ENCODE peak calls at places on chromosomes 13 and 19, in seven cellular contexts. I is GM23338, J is PC-3, Z is mesendoderm, U is SK-N-SH, S is neural progenitor cell, V is mammary epithelial cell. W is an unnamed sample. For H3K79me2, the result is how much of the 10 kb centered on the place peaks cover.

GRCh38 chr19:56223481-56223880 is 21.4 kb downstream of the ZSCAN5C start:
- DNase-seq in V (no peak), I (no peak), J (no peak), Z (no peak), S (no peak), U (no peak), W (no peak)

GRCh38 chr13:69683921-69684663 is 423.5 kb upstream of the ATXN8OS start:
- DNase-seq in Z (no peak), I (no peak), S (peak), J (no peak), U (no peak), V (no peak), W (no peak)

GRCh38 chr13:93029536-93029935 is 197.1 kb upstream of the GPC6 start:
- DNase-seq in V (peak), I (no peak), Z (no peak), U (no peak), J (no peak), S (no peak), W (no peak)

GRCh38 chr19:15836595-15837398 is 21.3 kb upstream of the OR10H1 start:
- DNase-seq in I (no peak), J (peak), Z (peak), U (peak), S (no peak), V (peak), W (peak)

GRCh38 chr13:28384789-28385188 is 110.1 kb downstream of the FLT1 start:
- DNase-seq in S (no peak), V (no peak), J (no peak), I (no peak), U (no peak), Z (no peak), W (no peak)

GRCh38 chr13:114025432-114026127 is 51.7 kb upstream of the C13orf46 start:
- DNase-seq in U (peak), I (no peak), V (no peak), J (no peak), Z (no peak), S (peak), W (peak)

GRCh38 chr19:5961969-5962945 is 15.7 kb downstream of the RANBP3 start:
- DNase-seq in S (no peak), I (no peak), V (no peak), J (peak), Z (no peak), U (no peak), W (peak)

GRCh38 chr13:72120632-72121031 is 253.6 kb upstream of the DACH1 start:
- DNase-seq in Z (no peak), V (no peak), S (no peak), J (no peak), U (no peak), I (peak), W (no peak)

GRCh38 chr13:44049546-44049945 is 169.8 kb downstream of the LACC1 start:
- DNase-seq in I (no peak), J (no peak), S (no peak), Z (no peak), U (no peak), V (no peak), W (no peak)

GRCh38 chr13:19960673-19961015 is 2.1 kb downstream of the ZMYM2 start:
- DNase-seq in U (no peak), S (no peak), J (no peak), I (no peak), Z (no peak), V (peak), W (no peak)

GRCh38 chr13:48813518-48813917 is 159.8 kb downstream of the CYSLTR2 start:
- DNase-seq in U (no peak), J (no peak), I (no peak), Z (no peak), V (no peak), S (no peak), W (no peak)

GRCh38 chr13:70994204-70994603 is 872.8 kb downstream of the DACH1 start:
- DNase-seq in U (no peak), V (no peak), I (no peak), Z (no peak), S (no peak), J (no peak), W (no peak)

DNA sequence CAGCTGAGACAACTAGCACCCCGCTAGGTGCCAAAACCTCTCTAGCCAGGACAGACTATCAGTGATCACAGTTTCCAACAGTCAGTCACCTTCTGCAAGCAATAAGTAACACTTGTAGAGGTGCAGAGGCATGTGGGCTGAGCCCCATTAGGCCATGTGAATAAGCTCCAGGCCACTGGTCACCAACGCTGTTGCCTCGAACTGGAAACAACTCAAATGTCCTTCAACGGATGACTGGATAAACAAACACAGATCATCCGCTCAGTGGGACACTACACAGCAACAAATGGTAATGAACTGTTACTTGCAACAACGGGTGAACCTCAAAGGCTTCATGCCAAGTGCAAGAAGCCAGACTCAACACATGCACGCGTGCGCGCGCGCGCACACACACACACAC is 27.5 kb upstream of the TMEM160 start:
- DNase-seq in I (no peak), U (no peak), Z (no peak), J (no peak), V (no peak), S (no peak), W (no peak)
- H3K79me2 ChIP-seq in I (under half), U (half or more), Z (under half), J (under half), V (under half), S (under half), W (under half)

DNA sequence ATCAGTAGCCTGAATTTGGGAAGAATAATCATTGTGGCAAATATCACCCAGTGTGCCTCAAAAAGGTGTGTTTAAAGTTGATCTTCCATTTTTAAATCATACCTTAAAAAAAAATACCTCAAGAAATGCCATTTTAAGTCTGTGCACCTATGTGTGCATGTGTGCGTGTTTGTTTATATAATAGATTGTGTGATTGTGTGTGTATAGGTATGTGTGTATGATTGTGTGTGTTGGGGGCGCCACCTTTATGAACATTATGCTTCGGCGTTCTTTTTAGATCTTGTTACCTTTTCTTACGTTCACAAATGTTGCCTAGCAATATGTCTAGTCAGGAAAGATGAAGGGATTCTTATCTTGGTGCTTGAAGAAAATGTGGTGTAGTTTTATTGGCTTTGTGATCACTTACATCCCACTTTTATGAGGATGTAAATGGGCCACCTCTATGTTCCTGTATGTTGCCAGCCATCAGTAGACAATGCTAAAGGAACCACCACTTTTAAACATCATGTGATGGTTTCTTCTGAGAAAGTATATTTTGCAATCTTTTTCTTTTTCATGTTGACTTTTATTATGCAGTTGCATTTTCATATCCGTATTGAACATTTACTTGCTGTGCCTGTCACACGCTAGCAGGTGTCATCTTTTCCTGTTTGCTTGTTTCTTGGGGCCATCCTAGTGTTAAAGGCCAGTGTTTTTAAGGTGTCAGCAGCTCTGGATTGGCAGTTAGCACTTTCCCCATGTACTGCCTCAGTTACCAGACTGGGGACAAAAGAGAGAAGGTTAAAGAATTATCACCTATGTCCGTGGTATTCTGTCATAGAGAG is 2.2 kb upstream of the IRS2 start:
- DNase-seq in Z (no peak), I (no peak), V (no peak), J (no peak), S (no peak), U (no peak), W (no peak)
- H3K27ac ChIP-seq in Z (no peak), I (no peak), V (no peak), J (no peak), S (no peak), U (peak), W (no peak)

DNA sequence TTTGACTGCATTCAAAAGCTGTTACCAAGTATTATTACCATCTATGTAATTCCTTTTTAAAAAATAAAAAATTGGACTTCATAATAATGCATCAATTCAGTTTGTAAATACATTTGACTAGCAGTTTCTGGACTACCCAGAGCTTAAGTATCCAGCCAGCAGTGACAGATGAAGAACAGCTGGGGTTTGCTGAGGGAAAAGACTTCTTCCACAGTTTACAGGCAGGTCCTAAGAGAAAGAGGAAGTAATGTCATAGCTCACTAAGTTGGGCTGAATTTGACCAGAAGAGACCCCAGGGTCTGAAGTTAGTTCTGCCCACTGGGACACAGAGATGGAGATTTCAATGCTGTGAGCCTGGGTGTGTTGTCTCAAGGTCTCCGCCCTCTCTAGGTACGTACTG is 96.4 kb downstream of the MBNL2 start:
- DNase-seq in I (no peak), V (no peak), Z (no peak), S (no peak), U (no peak), J (no peak), W (no peak)
- H3K79me2 ChIP-seq in I (under half), V (under half), Z (under half), S (under half), U (half or more), J (under half), W (under half)

GRCh38 chr19:31517466-31518180 is 168.4 kb upstream of the TSHZ3 start:
- DNase-seq in I (no peak), U (no peak), Z (no peak), J (no peak), V (no peak), S (no peak), W (no peak)
- H3K27ac ChIP-seq in I (no peak), U (no peak), Z (no peak), J (no peak), V (no peak), S (no peak), W (no peak)

GRCh38 chr19:342801-343421 is 1.7 kb downstream of the MIER2 start:
- DNase-seq in S (no peak), I (no peak), U (no peak), Z (no peak), J (peak), V (peak), W (no peak)
- H3K79me2 ChIP-seq in S (half or more), I (half or more), U (half or more), Z (half or more), J (under half), V (half or more), W (half or more)

W was measured in OCI-LY7.